ENCODE peak calls at places on chromosomes 3 and 15, in seven cellular contexts. Y is RWPE2; O is foreskin keratinocyte; Q is CD4-positive, CD25-positive, alpha-beta regulatory T cell; C is small intestine; B is neural progenitor cell; J is H9. W is an unnamed sample. For H3K4me1, the result is how much of the 10 kb centered on the place peaks cover.

GRCh38 chr3:47421741-47422649 is 41.2 kb downstream of the PTPN23 start:
- DNase-seq in Y (no peak), O (no peak), Q (peak), C (peak), B (no peak), J (no peak), W (peak)

GRCh38 chr3:193572426-193572908 is 17.8 kb upstream of the ATP13A4 start:
- DNase-seq in Y (no peak), O (peak), Q (peak), C (peak), B (peak), J (peak), W (peak)

GRCh38 chr15:99384992-99385669 is 133.8 kb downstream of the LRRC28 start:
- DNase-seq in Y (no peak), O (no peak), Q (no peak), C (peak), B (no peak), J (no peak), W (no peak)

GRCh38 chr3:62277986-62278385 is 95.4 kb downstream of the FEZF2 start:
- DNase-seq in Y (no peak), O (no peak), Q (no peak), C (no peak), B (no peak), J (no peak), W (no peak)

GRCh38 chr3:59406943-59407342 is 357.1 kb upstream of the CFAP20DC start:
- DNase-seq in Y (no peak), O (no peak), Q (peak), C (no peak), B (no peak), J (no peak), W (no peak)

GRCh38 chr3:67653425-67654098 is 850 bp downstream of the SUCLG2 start:
- DNase-seq in Y (no peak), O (no peak), Q (no peak), C (peak), B (no peak), J (no peak), W (no peak)

GRCh38 chr3:40055361-40055760 is 246.0 kb downstream of the MYRIP start:
- DNase-seq in Y (no peak), O (peak), Q (no peak), C (no peak), B (no peak), J (no peak), W (no peak)

GRCh38 chr3:30638685-30639412 is 32.4 kb downstream of the TGFBR2 start:
- DNase-seq in Y (no peak), O (no peak), Q (no peak), C (no peak), B (no peak), J (no peak), W (no peak)

GRCh38 chr3:132445812-132446211 is 28.5 kb downstream of the DNAJC13 start:
- DNase-seq in Y (peak), O (peak), Q (no peak), C (no peak), B (no peak), J (no peak), W (no peak)

GRCh38 chr3:127074900-127075360 is 92.0 kb downstream of the PLXNA1 start:
- DNase-seq in Y (peak), O (peak), Q (no peak), C (no peak), B (peak), J (no peak), W (no peak)

GRCh38 chr3:66392966-66393485 is 107.8 kb downstream of the LRIG1 start:
- DNase-seq in Y (no peak), O (no peak), Q (no peak), C (no peak), B (no peak), J (no peak), W (no peak)

GRCh38 chr15:63010920-63011693 is 31.4 kb upstream of the TPM1 start:
- DNase-seq in Y (no peak), O (no peak), Q (no peak), C (peak), B (no peak), J (no peak), W (no peak)

GRCh38 chr3:187040637-187041361 is 98.5 kb downstream of the RPL39L start:
- DNase-seq in Y (no peak), O (peak), Q (no peak), C (no peak), B (no peak), J (no peak), W (no peak)

GRCh38 chr15:68674975-68675374 is 96.2 kb downstream of the CORO2B start:
- DNase-seq in Y (peak), O (peak), Q (no peak), C (no peak), B (peak), J (no peak), W (no peak)

GRCh38 chr3:29677421-29677820 is 396.6 kb downstream of the RBMS3 start:
- DNase-seq in Y (no peak), O (no peak), Q (no peak), C (no peak), B (no peak), J (no peak), W (no peak)

DNA sequence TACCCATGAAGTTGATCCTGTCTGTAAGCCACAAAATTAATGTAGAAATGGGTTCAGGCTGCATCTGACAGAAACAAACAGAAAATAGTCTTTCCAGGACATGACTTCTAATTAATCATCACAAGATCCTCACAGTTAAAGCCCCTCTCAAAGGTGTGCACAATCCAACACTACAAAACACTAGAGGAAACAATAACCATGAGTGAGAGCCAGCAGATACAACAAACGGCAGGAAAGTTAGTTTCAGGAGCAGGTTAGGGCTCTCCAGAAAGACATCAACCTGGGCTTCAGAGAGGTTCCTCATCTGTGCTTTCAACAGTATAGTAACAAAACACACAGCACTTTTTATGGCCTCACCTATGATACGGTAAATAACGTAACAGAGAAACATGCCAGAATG is 42.8 kb downstream of the DPH3 start:
- DNase-seq in Y (no peak), O (no peak), Q (no peak), C (no peak), B (no peak), J (no peak), W (no peak)
- H3K4me1 ChIP-seq in Y (under half), O (under half), Q (under half), C (under half), B (under half), J (under half), W (under half)

GRCh38 chr3:13245579-13245978 is 172.3 kb upstream of the IQSEC1 start:
- DNase-seq in Y (no peak), O (no peak), Q (no peak), C (no peak), B (no peak), J (no peak), W (no peak)
- H3K4me1 ChIP-seq in Y (under half), O (under half), Q (under half), C (under half), B (under half), J (under half), W (under half)

DNA sequence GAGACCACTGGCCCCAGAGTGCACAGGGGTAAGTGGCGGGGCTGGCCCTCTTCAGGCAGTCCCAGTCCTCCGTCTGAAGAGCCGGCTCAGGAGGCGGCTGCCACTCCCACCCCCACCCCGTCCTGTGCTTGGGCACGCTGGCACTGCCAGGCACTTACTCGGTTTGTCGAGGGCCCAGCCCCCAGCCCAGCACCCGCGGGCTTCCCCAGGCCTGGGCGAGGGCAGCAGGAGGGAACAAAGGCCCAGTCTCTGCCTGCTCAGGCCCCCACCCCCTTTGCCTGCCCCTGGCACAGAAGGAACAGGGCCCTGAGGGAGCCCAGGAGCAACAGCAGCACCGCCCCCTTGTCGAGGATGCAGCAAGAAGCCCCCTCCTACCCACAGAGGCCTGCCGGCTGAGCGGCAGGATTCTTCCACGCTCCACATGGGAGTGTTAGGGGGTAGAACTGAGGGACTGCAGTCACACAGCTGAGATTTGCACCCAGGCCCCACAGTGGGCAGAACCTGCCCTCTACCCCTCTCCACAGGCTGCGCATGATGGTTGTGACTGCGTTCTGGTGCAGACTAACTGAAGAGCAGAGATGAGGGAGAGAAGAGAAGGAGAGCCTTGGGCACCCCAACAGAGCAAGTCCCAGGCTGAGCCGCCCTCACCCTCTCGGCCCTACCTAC is 8.9 kb downstream of the DUSP7 start:
- DNase-seq in Y (peak), O (peak), Q (no peak), C (no peak), B (no peak), J (no peak), W (no peak)
- H3K4me1 ChIP-seq in Y (under half), O (under half), Q (under half), C (under half), B (under half), J (under half), W (under half)

GRCh38 chr3:50355829-50356552 is 3.3 kb downstream of the TMEM115 start:
- DNase-seq in Y (no peak), O (no peak), Q (no peak), C (no peak), B (no peak), J (no peak), W (no peak)
- H3K4me1 ChIP-seq in Y (under half), O (under half), Q (under half), C (under half), B (under half), J (under half), W (under half)

GRCh38 chr15:73994419-73994883 is at the start of gene PML:
- DNase-seq in Y (peak), O (peak), Q (peak), C (peak), B (peak), J (peak), W (peak)
- H3K4me1 ChIP-seq in Y (under half), O (under half), Q (half or more), C (under half), B (under half), J (under half), W (under half)

GRCh38 chr3:13071695-13072094 is 1.5 kb downstream of the IQSEC1 start:
- DNase-seq in Y (no peak), O (no peak), Q (no peak), C (no peak), B (no peak), J (no peak), W (no peak)
- H3K4me1 ChIP-seq in Y (under half), O (under half), Q (under half), C (under half), B (under half), J (under half), W (under half)

GRCh38 chr15:89138999-89139612 is 50.9 kb downstream of the ABHD2 start:
- DNase-seq in Y (no peak), O (no peak), Q (no peak), C (no peak), B (no peak), J (no peak), W (no peak)
- H3K4me1 ChIP-seq in Y (under half), O (under half), Q (under half), C (under half), B (under half), J (under half), W (under half)

GRCh38 chr15:40252141-40252437 is 13.2 kb downstream of the PAK6 start:
- DNase-seq in Y (no peak), O (no peak), Q (no peak), C (no peak), B (no peak), J (no peak), W (no peak)

GRCh38 chr15:40251455-40252140 is 12.7 kb downstream of the PAK6 start:
- DNase-seq in Y (peak), O (no peak), Q (no peak), C (no peak), B (no peak), J (no peak), W (no peak)

GRCh38 chr15:40250304-40250656 is 11.4 kb downstream of the PAK6 start:
- DNase-seq in Y (no peak), O (no peak), Q (no peak), C (no peak), B (no peak), J (no peak), W (no peak)

GRCh38 chr15:40249477-40250303 is 10.8 kb downstream of the PAK6 start:
- DNase-seq in Y (peak), O (peak), Q (no peak), C (no peak), B (no peak), J (no peak), W (no peak)

DNA sequence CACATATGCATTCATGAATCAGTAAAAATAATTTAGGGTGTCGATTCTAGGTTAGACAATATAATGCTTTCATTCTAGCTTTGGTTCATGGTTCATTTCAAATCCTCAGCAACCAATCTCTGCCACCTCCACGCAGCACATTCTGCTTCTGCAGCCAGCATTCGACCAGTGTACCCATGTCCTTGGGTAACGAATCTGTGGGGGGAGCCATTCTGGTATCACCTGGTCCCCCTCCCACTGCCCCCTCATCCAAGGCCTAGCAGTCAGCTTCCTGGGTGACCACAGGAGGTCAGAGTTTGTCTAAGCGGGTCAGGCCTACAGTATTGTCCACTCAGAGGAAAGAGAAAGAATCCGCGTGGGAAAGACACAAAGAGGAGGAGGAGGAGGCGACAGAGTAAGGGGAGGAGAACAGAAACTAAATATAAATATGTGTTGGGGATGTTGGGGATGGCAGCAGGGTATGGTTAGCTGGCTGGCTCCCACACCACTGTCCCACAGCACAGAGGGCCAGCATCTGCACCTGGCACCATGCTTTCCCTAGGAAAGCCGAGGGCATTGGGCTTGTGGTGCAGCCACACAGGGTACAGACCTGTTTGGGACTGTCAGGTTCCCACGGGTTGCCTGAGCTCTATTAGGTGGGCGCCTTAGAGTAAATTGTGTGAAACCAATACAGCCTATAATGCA is 12.1 kb downstream of the PAK6 start:
- DNase-seq in Y (peak), O (no peak), Q (no peak), C (no peak), B (no peak), J (no peak), W (no peak)
- H3K4me1 ChIP-seq in Y (under half), O (under half), Q (under half), C (under half), B (under half), J (under half), W (under half)

DNA sequence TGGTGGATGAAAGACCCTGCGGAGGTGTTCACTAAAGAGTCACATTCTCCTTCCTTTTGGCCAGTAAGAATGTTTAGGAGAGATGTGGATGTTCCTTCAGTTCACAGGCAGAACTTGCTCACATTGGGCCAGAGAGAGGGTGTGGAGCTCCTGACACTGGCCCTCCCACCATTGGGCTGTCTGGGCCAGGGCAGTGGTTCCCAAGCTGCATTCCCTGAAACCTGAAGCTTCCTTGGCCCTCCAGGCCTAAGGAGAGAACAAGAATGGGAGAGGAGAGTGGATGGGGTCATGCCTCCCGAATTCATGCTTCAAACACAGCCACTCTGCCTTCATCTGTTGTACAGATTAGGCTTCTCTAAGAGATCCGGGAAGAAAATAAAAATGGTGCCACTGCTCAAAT is 257.4 kb downstream of the RORA start:
- DNase-seq in Y (no peak), O (no peak), Q (no peak), C (no peak), B (no peak), J (no peak), W (no peak)
- H3K4me1 ChIP-seq in Y (under half), O (under half), Q (under half), C (under half), B (under half), J (under half), W (under half)

DNA sequence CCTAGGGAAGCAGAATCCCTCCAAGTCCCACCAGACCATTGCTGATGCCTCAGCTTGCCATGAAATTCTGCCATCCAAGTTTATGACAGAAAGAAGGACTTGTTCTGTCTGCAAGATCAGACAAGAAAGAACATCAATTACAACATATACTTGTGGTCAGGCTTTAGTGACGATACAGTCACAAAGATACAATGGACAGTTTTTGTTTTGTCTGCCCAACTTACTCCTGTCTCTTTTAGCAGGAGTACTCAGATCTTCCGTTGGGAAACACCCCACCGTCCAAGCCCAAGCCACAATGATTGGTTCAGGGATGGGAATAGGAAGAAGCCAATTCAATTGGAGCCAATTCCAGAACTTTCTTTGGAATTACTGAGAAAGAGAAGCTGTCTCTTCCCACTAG is 15.7 kb downstream of the KLHL6 start:
- DNase-seq in Y (no peak), O (peak), Q (no peak), C (no peak), B (no peak), J (no peak), W (no peak)
- H3K4me1 ChIP-seq in Y (under half), O (under half), Q (under half), C (under half), B (under half), J (under half), W (under half)

W was measured in transverse colon.